ENCODE peak calls at places on chromosomes 16 and 17, in ten cellular contexts. M, G, R, T, X, F, I, U, K and A are unnamed samples.

GRCh38 chr17:68686108-68686988 is 85.2 kb upstream of the FAM20A start:
- ATAC-seq in M (no peak), G (no peak), R (no peak), T (no peak), X (no peak), F (no peak), I (no peak), U (no peak), K (no peak), A (no peak)

GRCh38 chr17:34580685-34581445 is 1.5 kb downstream of the TMEM132E start:
- ATAC-seq in M (no peak), G (no peak), R (peak), T (no peak), X (peak), F (no peak), I (no peak), U (no peak), K (no peak), A (no peak)

GRCh38 chr17:73340093-73340596 is 28.3 kb upstream of the CDC42EP4 start:
- ATAC-seq in M (no peak), G (peak), R (no peak), T (peak), X (no peak), F (peak), I (no peak), U (peak), K (no peak), A (peak)

GRCh38 chr16:58116046-58116445 is 13.1 kb downstream of the CFAP20 start:
- ATAC-seq in M (no peak), G (no peak), R (no peak), T (no peak), X (no peak), F (no peak), I (no peak), U (no peak), K (no peak), A (no peak)

GRCh38 chr16:20862162-20862960 is 37.8 kb downstream of the DCUN1D3 start:
- ATAC-seq in M (no peak), G (no peak), R (no peak), T (no peak), X (no peak), F (no peak), I (no peak), U (no peak), K (no peak), A (no peak)

GRCh38 chr16:69881141-69881540 is 70.0 kb upstream of the CLEC18A start:
- ATAC-seq in M (no peak), G (no peak), R (no peak), T (no peak), X (no peak), F (no peak), I (no peak), U (no peak), K (no peak), A (no peak)

GRCh38 chr17:49746791-49747490 is 17.0 kb downstream of the FAM117A start:
- ATAC-seq in M (peak), G (peak), R (peak), T (no peak), X (peak), F (no peak), I (peak), U (no peak), K (peak), A (no peak)

GRCh38 chr17:57330587-57330986 is 74.3 kb downstream of the MSI2 start:
- ATAC-seq in M (no peak), G (no peak), R (no peak), T (no peak), X (no peak), F (no peak), I (no peak), U (no peak), K (no peak), A (no peak)

GRCh38 chr16:84266451-84266850 is 26.6 kb upstream of the KCNG4 start:
- ATAC-seq in M (no peak), G (peak), R (peak), T (peak), X (peak), F (peak), I (peak), U (no peak), K (peak), A (no peak)

GRCh38 chr17:30924341-30924740 is 2.6 kb downstream of the ADAP2 start:
- ATAC-seq in M (no peak), G (no peak), R (no peak), T (no peak), X (no peak), F (no peak), I (no peak), U (no peak), K (no peak), A (no peak)

GRCh38 chr16:48575471-48576050 is 34.4 kb downstream of the N4BP1 start:
- ATAC-seq in M (no peak), G (peak), R (no peak), T (no peak), X (no peak), F (no peak), I (no peak), U (no peak), K (no peak), A (no peak)

GRCh38 chr16:30541502-30542329 is 7.1 kb upstream of the ZNF747 start:
- ATAC-seq in M (no peak), G (no peak), R (no peak), T (peak), X (no peak), F (peak), I (no peak), U (peak), K (no peak), A (no peak)

GRCh38 chr16:16865374-16865773 is 486.4 kb downstream of the NPIPA7 start:
- ATAC-seq in M (no peak), G (no peak), R (no peak), T (no peak), X (no peak), F (no peak), I (no peak), U (no peak), K (no peak), A (no peak)

GRCh38 chr16:69417537-69418199 is 6.8 kb upstream of the CYB5B start:
- ATAC-seq in M (no peak), G (peak), R (no peak), T (no peak), X (no peak), F (peak), I (no peak), U (no peak), K (no peak), A (no peak)

GRCh38 chr16:28585674-28586073 is 11.2 kb downstream of the SULT1A2 start:
- ATAC-seq in M (no peak), G (no peak), R (no peak), T (no peak), X (no peak), F (no peak), I (no peak), U (no peak), K (no peak), A (no peak)

GRCh38 chr17:59361916-59362810 is 30.7 kb downstream of the YPEL2 start:
- ATAC-seq in M (peak), G (no peak), R (peak), T (peak), X (peak), F (no peak), I (peak), U (no peak), K (peak), A (no peak)

GRCh38 chr16:66275795-66276428 is 90.6 kb upstream of the CDH5 start:
- ATAC-seq in M (no peak), G (peak), R (no peak), T (no peak), X (no peak), F (no peak), I (no peak), U (no peak), K (no peak), A (peak)

GRCh38 chr16:1019234-1019933 is 37.8 kb downstream of the SOX8 start:
- ATAC-seq in M (no peak), G (peak), R (no peak), T (peak), X (no peak), F (peak), I (no peak), U (peak), K (no peak), A (peak)

GRCh38 chr17:77610980-77611641 is 347.4 kb upstream of the TNRC6C start:
- ATAC-seq in M (no peak), G (no peak), R (no peak), T (no peak), X (no peak), F (peak), I (no peak), U (no peak), K (no peak), A (no peak)

GRCh38 chr17:46194393-46195216 is 1.4 kb upstream of the KANSL1 start:
- ATAC-seq in M (peak), G (no peak), R (peak), T (no peak), X (peak), F (no peak), I (peak), U (no peak), K (no peak), A (no peak)

GRCh38 chr17:79053251-79053925 is 21.2 kb upstream of the ENGASE start:
- ATAC-seq in M (no peak), G (no peak), R (no peak), T (peak), X (no peak), F (peak), I (no peak), U (no peak), K (no peak), A (no peak)